ENCODE peak calls at places on chromosome 16, in ten cellular contexts. Q, X, R, D, V, S, L, M, I and T are unnamed samples.

GRCh38 chr16:86575754-86576557 is 2.4 kb upstream of the FOXL1 start:
- DNase-seq in Q (peak; percentile 77), X (peak; percentile 61), R (peak; percentile 47), D (peak; percentile 91), V (no peak), S (peak; percentile 87), L (no peak), M (peak; percentile 96), I (no peak), T (no peak)

GRCh38 chr16:88993006-88993787 is 16.2 kb upstream of the CBFA2T3 start:
- DNase-seq in Q (peak; percentile 62), X (no peak), R (no peak), D (no peak), V (no peak), S (no peak), L (no peak), M (no peak), I (no peak), T (no peak)

GRCh38 chr16:86610779-86611516 is 32.6 kb downstream of the FOXL1 start:
- DNase-seq in Q (no peak), X (no peak), R (no peak), D (no peak), V (no peak), S (no peak), L (no peak), M (no peak), I (no peak), T (no peak)

GRCh38 chr16:88688013-88688778 is 1.9 kb upstream of the SNAI3 start:
- DNase-seq in Q (no peak), X (no peak), R (no peak), D (no peak), V (no peak), S (no peak), L (no peak), M (no peak), I (no peak), T (no peak)

GRCh38 chr16:383326-384020 is 1.7 kb upstream of the PGAP6 start:
- DNase-seq in Q (no peak), X (peak; percentile 49), R (peak; percentile 88), D (peak; percentile 45), V (no peak), S (no peak), L (no peak), M (no peak), I (no peak), T (no peak)

GRCh38 chr16:3951861-3952332 is 71.4 kb upstream of the CREBBP start:
- DNase-seq in Q (no peak), X (no peak), R (no peak), D (no peak), V (no peak), S (peak; percentile 59), L (no peak), M (no peak), I (no peak), T (no peak)

GRCh38 chr16:55044366-55044975 is 113.8 kb downstream of the IRX5 start:
- DNase-seq in Q (no peak), X (no peak), R (no peak), D (no peak), V (no peak), S (no peak), L (no peak), M (no peak), I (no peak), T (no peak)

GRCh38 chr16:11581677-11582076 is 5.0 kb downstream of the LITAF start:
- DNase-seq in Q (no peak), X (no peak), R (no peak), D (no peak), V (no peak), S (no peak), L (no peak), M (no peak), I (no peak), T (no peak)

GRCh38 chr16:50538411-50539052 is 9.7 kb upstream of the NKD1 start:
- DNase-seq in Q (no peak), X (no peak), R (no peak), D (no peak), V (no peak), S (no peak), L (no peak), M (no peak), I (no peak), T (no peak)

GRCh38 chr16:81460075-81460474 is 15.5 kb downstream of the CMIP start:
- DNase-seq in Q (no peak), X (no peak), R (no peak), D (no peak), V (no peak), S (no peak), L (no peak), M (no peak), I (no peak), T (no peak)

GRCh38 chr16:588639-588888 is 1.3 kb upstream of the RAB40C start:
- DNase-seq in Q (no peak), X (peak; percentile 33), R (no peak), D (no peak), V (no peak), S (no peak), L (no peak), M (peak; percentile 55), I (peak; percentile 38), T (no peak)

GRCh38 chr16:23131036-23131435 is 18.2 kb downstream of the USP31 start:
- DNase-seq in Q (no peak), X (no peak), R (no peak), D (no peak), V (no peak), S (no peak), L (no peak), M (no peak), I (no peak), T (no peak)

GRCh38 chr16:74999208-74999682 is 421 bp downstream of the ZNRF1 start:
- DNase-seq in Q (no peak), X (no peak), R (no peak), D (peak; percentile 58), V (no peak), S (no peak), L (no peak), M (peak; percentile 29), I (peak; percentile 47), T (no peak)

GRCh38 chr16:86626966-86627365 is 48.6 kb downstream of the FOXL1 start:
- DNase-seq in Q (no peak), X (no peak), R (no peak), D (no peak), V (no peak), S (no peak), L (no peak), M (peak; percentile 77), I (no peak), T (no peak)